ENCODE peak calls at places on chromosome X, in five cellular contexts. F is heart left ventricle, E is gastrocnemius medialis, Z is uterus, G is ovary. Y is an unnamed sample.

GRCh38 chrX:140712413-140713173 is 3.0 kb downstream of the LINC00632 start:
- DNase-seq in F (peak; percentile 35), E (no peak), Z (no peak), G (peak; percentile 35), Y (peak; percentile 52)

GRCh38 chrX:47628980-47629379 is 750 bp downstream of the CFP start:
- DNase-seq in F (no peak), E (no peak), Z (no peak), G (no peak), Y (no peak)

GRCh38 chrX:135086197-135086854 is 34.0 kb downstream of the ETDB start:
- DNase-seq in F (no peak), E (no peak), Z (peak; percentile 38), G (peak; percentile 37), Y (no peak)

GRCh38 chrX:115894087-115894486 is 276.5 kb upstream of the AGTR2 start:
- DNase-seq in F (no peak), E (no peak), Z (no peak), G (peak; percentile 32), Y (no peak)

GRCh38 chrX:71181910-71182799 is 37.5 kb downstream of the NLGN3 start:
- DNase-seq in F (peak; percentile 89), E (peak; percentile 91), Z (peak; percentile 90), G (peak; percentile 88), Y (peak; percentile 88)

GRCh38 chrX:9184231-9184630 is 150.3 kb upstream of the FAM9B start:
- DNase-seq in F (no peak), E (no peak), Z (no peak), G (no peak), Y (no peak)

GRCh38 chrX:143669395-143669794 is 33.5 kb upstream of the SLITRK4 start:
- DNase-seq in F (no peak), E (no peak), Z (no peak), G (no peak), Y (no peak)

GRCh38 chrX:55201930-55202579 is 18.1 kb upstream of the PAGE5 start:
- DNase-seq in F (no peak), E (no peak), Z (no peak), G (no peak), Y (no peak)

GRCh38 chrX:39636481-39636880 is 461.3 kb downstream of the BCOR start:
- DNase-seq in F (no peak), E (no peak), Z (no peak), G (no peak), Y (no peak)

GRCh38 chrX:19739683-19740082 is 147.7 kb downstream of the SH3KBP1 start:
- DNase-seq in F (peak; percentile 55), E (peak; percentile 23), Z (peak; percentile 33), G (peak; percentile 55), Y (peak; percentile 49)

GRCh38 chrX:41250867-41251266 is 83.1 kb upstream of the DDX3X start:
- DNase-seq in F (no peak), E (no peak), Z (no peak), G (no peak), Y (no peak)

GRCh38 chrX:80285131-80285773 is 135.0 kb upstream of the TENT5D start:
- DNase-seq in F (no peak), E (no peak), Z (no peak), G (no peak), Y (no peak)

GRCh38 chrX:105331244-105331643 is 110.8 kb upstream of the TEX13A start:
- DNase-seq in F (no peak), E (no peak), Z (no peak), G (no peak), Y (no peak)

GRCh38 chrX:105462191-105462590 is 241.7 kb upstream of the TEX13A start:
- DNase-seq in F (no peak), E (no peak), Z (no peak), G (no peak), Y (no peak)

GRCh38 chrX:13396887-13397286 is 77.0 kb upstream of the ATXN3L start:
- DNase-seq in F (no peak), E (no peak), Z (no peak), G (no peak), Y (no peak)

GRCh38 chrX:103211012-103211715 is 3.7 kb upstream of the BEX4 start:
- DNase-seq in F (peak; percentile 16), E (no peak), Z (peak; percentile 43), G (peak; percentile 45), Y (peak; percentile 50)

GRCh38 chrX:20418379-20418778 is 151.7 kb upstream of the RPS6KA3 start:
- DNase-seq in F (no peak), E (no peak), Z (no peak), G (no peak), Y (no peak)

GRCh38 chrX:132958086-132958703 is at the start of gene HS6ST2:
- DNase-seq in F (no peak), E (no peak), Z (no peak), G (peak; percentile 24), Y (no peak)

GRCh38 chrX:77223046-77223445 is 224.1 kb upstream of the FGF16 start:
- DNase-seq in F (no peak), E (no peak), Z (no peak), G (no peak), Y (no peak)

GRCh38 chrX:44432641-44433040 is 89.2 kb upstream of the EFHC2 start:
- DNase-seq in F (peak; percentile 27), E (no peak), Z (no peak), G (no peak), Y (no peak)

GRCh38 chrX:106286053-106286650 is 118.0 kb downstream of the PWWP3B start:
- DNase-seq in F (no peak), E (no peak), Z (no peak), G (no peak), Y (no peak)

GRCh38 chrX:74325130-74326059 is 21.4 kb downstream of the ZCCHC13 start:
- DNase-seq in F (no peak), E (no peak), Z (no peak), G (no peak), Y (no peak)

GRCh38 chrX:70656304-70656703 is 211.7 kb downstream of the DLG3 start:
- DNase-seq in F (no peak), E (no peak), Z (no peak), G (no peak), Y (no peak)

GRCh38 chrX:150955590-150955989 is 27.5 kb upstream of the HMGB3 start:
- DNase-seq in F (no peak), E (no peak), Z (no peak), G (no peak), Y (no peak)
- TF ChIP-seq POLR2A in F (no peak), E (no peak), Z (no peak), G (no peak), Y (no peak)

GRCh38 chrX:107775000-107775733 is 420 bp downstream of the TSC22D3 start:
- DNase-seq in F (peak; percentile 11), E (no peak), Z (no peak), G (no peak), Y (no peak)
- TF ChIP-seq POLR2A in F (no peak), E (no peak), Z (no peak), G (peak; percentile 5), Y (no peak)

GRCh38 chrX:72572248-72573157 is at the start of gene HDAC8:
- DNase-seq in F (peak; percentile 61), E (peak; percentile 51), Z (peak; percentile 64), G (peak; percentile 62), Y (peak; percentile 31)
- TF ChIP-seq POLR2A in F (no peak), E (no peak), Z (no peak), G (no peak), Y (no peak)

GRCh38 chrX:119105826-119106225 is 21.8 kb downstream of the KIAA1210 start:
- DNase-seq in F (no peak), E (no peak), Z (no peak), G (no peak), Y (no peak)
- TF ChIP-seq POLR2A in F (no peak), E (no peak), Z (no peak), G (no peak), Y (no peak)

DNA sequence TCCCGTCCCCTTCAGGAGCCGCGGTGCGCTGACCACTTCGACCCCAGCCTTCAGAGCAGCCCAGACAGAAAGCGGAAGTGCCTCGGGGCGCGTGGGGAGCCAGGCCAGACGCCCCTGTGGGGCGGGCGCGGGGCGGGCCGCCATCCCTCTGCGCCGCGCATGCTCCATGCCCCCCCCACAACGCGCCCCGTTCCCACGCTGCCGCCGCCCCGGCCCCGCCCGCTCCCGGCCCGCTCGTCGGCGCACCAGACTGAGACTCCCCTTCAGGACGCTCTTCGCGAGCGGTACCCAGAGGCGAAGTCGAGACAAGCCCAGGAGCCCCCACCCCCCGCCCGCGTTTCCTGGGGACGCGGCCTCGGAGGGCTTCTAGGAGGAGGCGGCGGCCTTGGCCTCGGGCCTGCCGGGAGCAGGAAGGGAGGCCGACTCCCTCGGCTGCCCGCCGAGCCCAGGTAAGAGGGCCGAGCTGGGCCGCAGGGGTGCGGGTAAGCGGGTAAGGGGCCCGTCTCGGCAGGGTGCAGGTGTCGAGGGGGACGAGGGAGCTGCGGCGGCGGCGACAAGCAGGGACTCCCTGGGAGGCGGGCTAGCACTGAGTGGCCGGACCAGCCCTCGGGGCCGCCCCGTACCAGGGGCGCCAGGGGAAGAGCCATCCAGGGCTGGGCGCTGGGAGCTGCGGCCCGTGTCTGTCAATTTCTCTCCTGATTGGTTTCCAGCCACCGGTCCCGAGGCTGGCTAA is at the start of gene ZFP92:
- DNase-seq in F (peak; percentile 23), E (no peak), Z (no peak), G (peak; percentile 43), Y (no peak)
- TF ChIP-seq POLR2A in F (no peak), E (no peak), Z (no peak), G (no peak), Y (no peak)

DNA sequence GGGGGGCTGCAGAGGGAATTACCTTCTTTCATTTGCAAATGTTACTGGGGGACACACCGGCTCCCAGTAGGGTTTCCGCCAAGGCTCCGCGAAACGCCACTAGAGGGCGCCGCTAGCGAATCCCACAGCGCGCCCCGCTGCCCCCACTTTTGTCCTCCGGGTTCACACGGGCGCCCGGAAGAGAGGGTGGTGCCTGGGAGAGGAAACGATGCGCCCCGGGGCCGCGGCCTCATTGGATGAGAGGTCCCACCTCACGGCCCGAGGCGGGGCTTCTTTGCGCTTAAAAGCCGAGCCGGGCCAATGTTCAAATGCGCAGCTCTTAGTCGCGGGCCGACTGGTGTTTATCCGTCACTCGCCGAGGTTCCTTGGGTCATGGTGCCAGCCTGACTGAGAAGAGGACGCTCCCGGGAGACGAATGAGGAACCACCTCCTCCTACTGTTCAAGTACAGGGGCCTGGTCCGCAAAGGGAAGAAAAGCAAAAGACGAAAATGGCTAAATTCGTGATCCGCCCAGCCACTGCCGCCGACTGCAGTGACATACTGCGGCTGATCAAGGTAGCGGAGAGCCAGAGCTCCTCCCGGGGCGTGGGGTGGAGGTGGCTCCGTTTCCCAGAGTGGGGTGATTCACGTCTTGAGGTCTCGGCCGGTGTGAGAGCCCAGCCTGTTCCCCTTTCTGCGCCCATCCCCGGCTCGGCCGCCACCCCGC is at the start of gene SAT1:
- DNase-seq in F (peak; percentile 95), E (peak; percentile 94), Z (peak; percentile 95), G (peak; percentile 95), Y (peak; percentile 95)
- TF ChIP-seq POLR2A in F (peak; percentile 87), E (peak; percentile 92), Z (peak; percentile 89), G (peak; percentile 94), Y (peak; percentile 97)

Y was measured in breast epithelium.